ENCODE peak calls at places on chromosomes 11 and 22, in six cellular contexts. W is prostate gland, H is thoracic aorta, Y is mesenchymal stem cell, X is OCI-LY7, D is aorta. J is an unnamed sample. For H3K4me1, the result is how much of the 10 kb centered on the place peaks cover.

GRCh38 chr11:77510095-77510494 is 36.2 kb upstream of the PAK1 start:
- DNase-seq in W (peak), H (no peak), Y (no peak), X (no peak), D (no peak), J (no peak)

GRCh38 chr11:36148701-36149100 is 140.5 kb downstream of the COMMD9 start:
- DNase-seq in W (no peak), H (no peak), Y (no peak), X (no peak), D (no peak), J (no peak)

GRCh38 chr11:49303080-49303479 is 94.7 kb upstream of the FOLH1 start:
- DNase-seq in W (no peak), H (no peak), Y (no peak), X (no peak), D (no peak), J (no peak)

GRCh38 chr11:45079943-45080719 is 66.3 kb upstream of the PRDM11 start:
- DNase-seq in W (no peak), H (no peak), Y (no peak), X (peak), D (peak), J (peak)

GRCh38 chr11:723120-723883 is 17.3 kb downstream of the EPS8L2 start:
- DNase-seq in W (no peak), H (no peak), Y (peak), X (peak), D (no peak), J (no peak)

GRCh38 chr11:66768818-66769217 is 39.8 kb upstream of the SPTBN2 start:
- DNase-seq in W (no peak), H (no peak), Y (no peak), X (no peak), D (no peak), J (no peak)

GRCh38 chr11:7186190-7186589 is 65.5 kb upstream of the SYT9 start:
- DNase-seq in W (no peak), H (no peak), Y (peak), X (no peak), D (no peak), J (no peak)

GRCh38 chr11:108854366-108854765 is 189.5 kb downstream of the DDX10 start:
- DNase-seq in W (no peak), H (no peak), Y (peak), X (peak), D (no peak), J (no peak)

GRCh38 chr11:104771782-104772181 is 126.5 kb downstream of the CASP12 start:
- DNase-seq in W (peak), H (no peak), Y (peak), X (no peak), D (no peak), J (no peak)

GRCh38 chr22:29260601-29261315 is 7.0 kb downstream of the RHBDD3 start:
- DNase-seq in W (no peak), H (no peak), Y (no peak), X (no peak), D (no peak), J (no peak)

GRCh38 chr11:8488395-8488794 is 105.6 kb downstream of the STK33 start:
- DNase-seq in W (no peak), H (no peak), Y (no peak), X (no peak), D (no peak), J (no peak)

GRCh38 chr11:61515686-61516085 is 7.1 kb downstream of the LRRC10B start:
- DNase-seq in W (no peak), H (no peak), Y (no peak), X (no peak), D (no peak), J (no peak)

GRCh38 chr11:92253945-92254344 is 29.3 kb downstream of the FAT3 start:
- DNase-seq in W (no peak), H (no peak), Y (no peak), X (no peak), D (no peak), J (no peak)

GRCh38 chr11:61338783-61339489 is 5.9 kb downstream of the TKFC start:
- DNase-seq in W (no peak), H (no peak), Y (no peak), X (no peak), D (no peak), J (no peak)

GRCh38 chr22:24165673-24166072 is 15.6 kb upstream of the SUSD2 start:
- DNase-seq in W (no peak), H (no peak), Y (no peak), X (no peak), D (no peak), J (no peak)

GRCh38 chr22:40631925-40632324 is 4.6 kb downstream of the MRTFA start:
- DNase-seq in W (no peak), H (no peak), Y (no peak), X (no peak), D (no peak), J (no peak)

GRCh38 chr22:40627612-40628011 is 8.9 kb downstream of the MRTFA start:
- DNase-seq in W (no peak), H (no peak), Y (no peak), X (no peak), D (no peak), J (no peak)

GRCh38 chr22:40626826-40627225 is 9.7 kb downstream of the MRTFA start:
- DNase-seq in W (no peak), H (no peak), Y (no peak), X (no peak), D (no peak), J (no peak)

GRCh38 chr22:40624770-40625169 is 11.7 kb downstream of the MRTFA start:
- DNase-seq in W (no peak), H (no peak), Y (no peak), X (no peak), D (no peak), J (no peak)

DNA sequence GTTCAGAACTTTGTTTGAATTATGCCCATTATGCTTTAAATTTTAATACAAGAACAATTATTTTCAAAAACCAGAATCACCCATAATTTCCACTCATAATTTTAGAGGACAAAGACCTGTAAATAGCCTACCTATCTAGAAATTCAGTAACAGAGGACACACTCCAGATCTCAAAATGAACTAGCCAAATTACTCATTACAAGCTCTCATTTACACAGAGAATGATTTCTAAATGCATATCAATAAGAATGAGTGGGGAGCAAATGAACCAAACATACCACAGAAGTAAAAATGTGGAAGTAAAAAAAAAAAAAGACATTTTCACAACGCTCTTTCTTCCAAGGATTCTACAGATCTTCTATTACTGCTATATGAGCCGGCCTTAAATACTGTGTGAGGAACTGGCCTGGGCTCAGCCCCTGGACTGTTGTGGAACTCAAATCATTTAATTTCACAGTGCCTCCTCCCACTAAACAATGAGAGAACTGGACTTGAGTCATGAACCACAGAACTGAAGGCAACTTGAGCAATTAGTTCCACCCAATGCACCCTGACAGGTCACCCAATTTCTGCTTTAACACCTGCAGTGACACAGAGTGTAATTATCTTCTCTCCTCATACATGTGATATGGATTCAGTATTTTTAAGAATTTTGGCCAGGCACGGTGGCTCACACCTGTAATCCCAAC is 8.0 kb downstream of the MRTFA start:
- DNase-seq in W (no peak), H (no peak), Y (peak), X (no peak), D (no peak), J (no peak)
- H3K27ac ChIP-seq in W (no peak), H (no peak), Y (no peak), X (no peak), D (no peak), J (no peak)

GRCh38 chr11:57649826-57650738 is at the start of gene YPEL4:
- DNase-seq in W (no peak), H (no peak), Y (peak), X (peak), D (peak), J (peak)
- H3K4me3 ChIP-seq in W (no peak), H (peak), Y (peak), X (peak), D (no peak), J (peak)

GRCh38 chr11:114253771-114254170 is 42.4 kb upstream of the NNMT start:
- DNase-seq in W (no peak), H (no peak), Y (no peak), X (no peak), D (no peak), J (no peak)
- H3K4me1 ChIP-seq in W (under half), H (under half), Y (under half), X (under half), D (under half), J (under half)

DNA sequence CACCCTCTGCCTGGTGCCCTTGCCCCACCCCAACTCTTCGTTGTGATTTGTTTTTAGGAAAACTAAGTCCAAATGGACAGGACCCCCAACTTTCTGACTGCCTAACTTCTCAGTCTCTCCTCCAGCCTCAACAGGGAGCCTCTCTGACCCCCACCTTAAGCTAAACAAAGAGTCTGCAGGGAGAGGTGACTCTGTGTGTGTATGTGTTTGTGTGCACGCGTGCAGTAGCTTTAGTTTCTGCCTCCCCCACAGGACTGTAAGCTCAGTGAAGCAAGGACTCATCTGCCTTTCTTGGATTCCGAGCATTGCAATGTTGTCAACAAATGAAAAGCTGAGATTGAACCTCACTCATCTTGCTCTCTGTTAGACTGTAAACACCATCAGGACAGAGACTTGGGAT is 7.9 kb downstream of the SNAP29 start:
- DNase-seq in W (no peak), H (no peak), Y (no peak), X (no peak), D (no peak), J (no peak)
- H3K27ac ChIP-seq in W (peak), H (peak), Y (no peak), X (no peak), D (no peak), J (no peak)

GRCh38 chr11:124078591-124078990 is 36.7 kb upstream of the VWA5A start:
- DNase-seq in W (no peak), H (no peak), Y (no peak), X (no peak), D (no peak), J (no peak)
- H3K4me3 ChIP-seq in W (no peak), H (no peak), Y (no peak), X (no peak), D (no peak), J (no peak)

DNA sequence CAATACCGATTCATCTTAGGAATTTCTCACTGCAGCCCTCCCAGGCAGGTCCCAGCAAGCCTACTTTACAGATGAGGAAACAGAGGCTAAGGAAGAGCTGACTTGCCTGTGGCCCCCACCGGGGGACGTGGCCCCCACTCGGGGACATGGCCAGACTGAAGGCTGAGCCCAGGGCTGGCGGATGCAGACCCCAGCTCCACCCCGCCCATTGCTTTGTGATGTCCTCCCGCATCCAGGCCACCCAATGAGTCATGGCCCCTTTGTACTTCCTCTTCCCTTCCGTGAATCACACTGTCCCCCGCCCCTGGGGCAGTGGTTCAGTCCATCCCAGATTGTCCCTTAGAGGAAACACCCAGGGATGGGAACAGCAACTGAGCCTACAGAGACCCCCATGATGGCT is 116.0 kb upstream of the ANO1 start:
- DNase-seq in W (no peak), H (no peak), Y (peak), X (no peak), D (peak), J (no peak)
- H3K4me1 ChIP-seq in W (under half), H (under half), Y (under half), X (under half), D (under half), J (under half)

GRCh38 chr11:114157476-114158050 is 98.1 kb downstream of the ZBTB16 start:
- DNase-seq in W (no peak), H (no peak), Y (no peak), X (no peak), D (no peak), J (no peak)

GRCh38 chr11:114158886-114159285 is 99.4 kb downstream of the ZBTB16 start:
- DNase-seq in W (no peak), H (no peak), Y (no peak), X (no peak), D (no peak), J (no peak)

GRCh38 chr11:114155116-114155515 is 95.6 kb downstream of the ZBTB16 start:
- DNase-seq in W (no peak), H (no peak), Y (no peak), X (no peak), D (peak), J (no peak)

GRCh38 chr11:114156131-114156581 is 96.6 kb downstream of the ZBTB16 start:
- DNase-seq in W (no peak), H (no peak), Y (no peak), X (no peak), D (no peak), J (no peak)

DNA sequence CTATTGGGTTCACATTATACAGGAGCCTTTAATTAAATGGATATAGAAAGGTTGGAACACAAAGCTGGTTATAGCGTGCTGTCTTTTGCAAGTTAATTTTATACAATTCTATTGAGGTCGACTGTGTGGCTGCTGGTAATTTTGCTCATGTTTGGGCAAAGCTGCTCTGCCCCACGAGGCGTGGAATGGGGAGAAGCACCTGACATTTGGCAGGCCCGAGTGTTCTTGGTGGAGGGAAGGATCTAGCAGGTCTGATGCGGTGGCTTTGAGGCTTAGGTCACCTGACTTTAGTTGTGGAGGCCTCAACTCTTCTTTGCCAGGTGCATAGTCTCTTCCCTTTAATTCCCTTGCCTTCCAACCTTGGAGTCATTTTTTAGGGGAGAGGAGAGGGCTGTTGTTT is 97.3 kb downstream of the ZBTB16 start:
- DNase-seq in W (no peak), H (no peak), Y (no peak), X (no peak), D (no peak), J (no peak)
- H3K27ac ChIP-seq in W (peak), H (peak), Y (no peak), X (no peak), D (peak), J (no peak)

GRCh38 chr11:65095427-65095826 is 587 bp upstream of the VPS51 start:
- DNase-seq in W (no peak), H (no peak), Y (no peak), X (no peak), D (no peak), J (no peak)
- H3K4me3 ChIP-seq in W (no peak), H (peak), Y (peak), X (peak), D (no peak), J (no peak)

GRCh38 chr11:65574963-65575567 is 788 bp upstream of the EHBP1L1 start:
- DNase-seq in W (no peak), H (no peak), Y (peak), X (peak), D (no peak), J (no peak)

GRCh38 chr11:65574147-65574962 is 1.5 kb upstream of the EHBP1L1 start:
- DNase-seq in W (peak), H (peak), Y (peak), X (peak), D (peak), J (peak)

GRCh38 chr11:65572356-65573043 is at the start of gene FAM89B:
- DNase-seq in W (peak), H (peak), Y (peak), X (peak), D (peak), J (peak)

GRCh38 chr11:65571940-65572339 is 398 bp upstream of the FAM89B start:
- DNase-seq in W (no peak), H (no peak), Y (peak), X (peak), D (no peak), J (no peak)

DNA sequence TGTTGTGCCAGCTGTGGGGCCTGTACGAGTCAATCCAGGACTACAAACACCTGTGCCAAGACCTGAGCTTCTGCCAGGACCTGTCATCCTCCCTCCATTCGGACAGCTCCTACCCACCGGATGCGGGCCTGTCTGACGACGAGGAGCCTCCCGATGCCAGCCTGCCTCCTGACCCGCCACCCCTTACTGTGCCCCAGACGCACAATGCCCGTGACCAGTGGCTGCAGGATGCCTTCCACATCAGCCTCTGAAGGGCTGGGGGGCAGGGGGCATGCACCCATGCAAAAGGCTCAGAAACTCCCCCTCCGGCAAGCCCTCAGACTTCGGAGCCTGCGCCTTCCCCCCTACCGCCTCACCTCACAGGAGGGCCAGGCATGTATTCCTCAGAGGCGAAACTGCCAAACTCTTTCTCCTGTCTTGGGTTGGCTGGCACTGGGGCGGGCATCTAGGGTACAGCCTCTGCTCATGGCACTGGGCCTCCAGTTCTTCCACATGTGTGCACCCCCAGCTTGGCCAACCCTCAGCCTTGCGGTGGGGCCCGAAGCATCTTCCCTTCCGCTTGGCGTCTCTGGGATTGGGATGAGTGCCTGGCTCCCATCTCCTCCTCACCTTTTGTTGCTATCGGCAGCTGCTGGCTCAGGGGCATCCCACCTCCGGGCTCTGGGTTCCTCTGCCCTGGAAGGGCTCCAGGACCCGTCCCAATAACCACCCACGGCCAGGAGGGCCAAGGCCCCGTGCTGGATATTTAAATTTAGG is 1.2 kb downstream of the FAM89B start:
- DNase-seq in W (no peak), H (peak), Y (no peak), X (peak), D (no peak), J (no peak)
- H3K4me1 ChIP-seq in W (under half), H (under half), Y (half or more), X (half or more), D (under half), J (half or more)

J was measured in effector memory CD4-positive, alpha-beta T cell.